ENCODE peak calls at places on chromosomes 11 and 22, in four cellular contexts. K is progenitor cell of endocrine pancreas, O is NCI-H1694 treated with DMSO at 0.1 percent for 48 hours, H is NCI-H2107. U is an unnamed sample.

GRCh38 chr11:73185680-73186293 is 32.3 kb upstream of the P2RY2 start:
- DNase-seq in O (no peak), H (no peak), K (no peak), U (no peak)

GRCh38 chr11:128365044-128365443 is 222.3 kb downstream of the ETS1 start:
- DNase-seq in K (no peak), H (no peak), O (no peak), U (no peak)

GRCh38 chr11:102780491-102780918 is at the start of gene MMP10:
- DNase-seq in O (no peak), H (no peak), K (no peak), U (peak)

GRCh38 chr11:64629796-64630562 is 39.0 kb downstream of the SLC22A12 start:
- DNase-seq in H (no peak), O (no peak), K (peak), U (no peak)

GRCh38 chr11:103326070-103326794 is 217.0 kb downstream of the DYNC2H1 start:
- DNase-seq in H (peak), O (peak), K (no peak), U (peak)

GRCh38 chr22:40975346-40975745 is 24.2 kb downstream of the RBX1 start:
- DNase-seq in K (no peak), H (no peak), O (no peak), U (no peak)

GRCh38 chr22:38881464-38881871 is 9.5 kb upstream of the CBX6 start:
- DNase-seq in K (no peak), H (no peak), O (no peak), U (no peak)

GRCh38 chr11:85809881-85810280 is 1.1 kb downstream of the SYTL2 start:
- DNase-seq in K (no peak), O (no peak), H (no peak), U (no peak)

GRCh38 chr22:39528080-39528661 is 4.4 kb downstream of the RPS19BP1 start:
- DNase-seq in H (no peak), K (no peak), O (peak), U (peak)

U was measured in NCI-H2081 treated with DMSO at 0.1 percent for 48 hours.